ENCODE peak calls at places on chromosomes 13 and 19, in six cellular contexts. A is IMR-90, G is stomach, H is spleen, E is WTC11, Y is tibial artery. R is an unnamed sample.

GRCh38 chr19:31962565-31962996 is 382.8 kb upstream of the ZNF507 start:
- DNase-seq in E (no peak), Y (no peak), G (no peak), H (no peak), A (no peak), R (no peak)

GRCh38 chr19:51544038-51544437 is 12.6 kb upstream of the SIGLEC6 start:
- DNase-seq in A (no peak), Y (no peak), E (no peak), H (no peak), G (no peak), R (no peak)

GRCh38 chr13:109387438-109387837 is 398.9 kb downstream of the IRS2 start:
- DNase-seq in G (no peak), Y (no peak), A (no peak), H (no peak), E (no peak), R (no peak)

GRCh38 chr19:48613024-48613851 is 1.6 kb downstream of the FAM83E start:
- DNase-seq in A (no peak), E (no peak), H (peak; percentile 78), G (peak; percentile 87), Y (no peak), R (peak; percentile 50)

GRCh38 chr19:49098795-49099194 is 13.5 kb downstream of the SNRNP70 start:
- DNase-seq in A (no peak), E (no peak), G (peak; percentile 53), H (no peak), Y (no peak), R (no peak)

GRCh38 chr19:6063576-6063961 is 46.7 kb downstream of the RFX2 start:
- DNase-seq in E (no peak), H (no peak), Y (no peak), G (no peak), A (no peak), R (no peak)

GRCh38 chr19:18733196-18733647 is 49.7 kb downstream of the CRTC1 start:
- DNase-seq in Y (no peak), H (no peak), G (peak; percentile 57), A (peak; percentile 93), E (no peak), R (no peak)

GRCh38 chr19:46254776-46255175 is 25.2 kb downstream of the IGFL1 start:
- DNase-seq in E (no peak), Y (no peak), H (no peak), A (no peak), G (no peak), R (no peak)

GRCh38 chr13:99380921-99381645 is 73.9 kb upstream of the GPR183 start:
- DNase-seq in H (no peak), A (peak; percentile 7), E (no peak), G (no peak), Y (no peak), R (no peak)

GRCh38 chr19:38839816-38840582 is 8.4 kb upstream of the ECH1 start:
- DNase-seq in H (no peak), E (no peak), A (peak; percentile 40), Y (no peak), G (no peak), R (no peak)

GRCh38 chr13:66344770-66345367 is 885.3 kb downstream of the PCDH9 start:
- DNase-seq in G (no peak), A (no peak), H (no peak), Y (no peak), E (no peak), R (no peak)

GRCh38 chr13:38687246-38688229 is 661 bp downstream of the FREM2 start:
- DNase-seq in Y (no peak), A (no peak), E (peak; percentile 60), H (no peak), G (no peak), R (peak; percentile 34)

GRCh38 chr13:93621051-93621450 is 394.4 kb downstream of the GPC6 start:
- DNase-seq in A (no peak), Y (no peak), E (no peak), G (no peak), H (no peak), R (no peak)

DNA sequence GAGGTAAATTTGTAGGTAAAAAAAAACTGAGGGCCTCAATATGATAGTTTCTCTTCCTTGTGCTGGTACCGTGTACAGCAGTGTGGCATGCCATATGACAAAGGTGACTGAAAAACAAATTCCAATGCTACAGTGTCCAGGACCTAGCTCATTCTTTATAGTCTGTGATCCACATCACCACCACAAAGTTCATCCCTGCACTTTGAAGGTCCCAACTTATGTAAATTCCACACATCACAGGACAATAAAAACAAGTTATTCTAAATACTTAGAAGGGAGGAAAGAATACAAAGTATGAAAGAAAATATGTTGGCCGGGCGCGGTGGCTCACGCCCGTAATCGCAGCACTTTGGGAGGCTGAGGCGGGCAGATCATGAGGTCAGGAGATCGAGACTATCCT is 314.6 kb upstream of the SGCG start:
- DNase-seq in Y (no peak), E (no peak), H (no peak), G (no peak), A (no peak), R (no peak)
- TF ChIP-seq CTCF in Y (no peak), E (no peak), H (no peak), G (no peak), A (no peak), R (no peak)

DNA sequence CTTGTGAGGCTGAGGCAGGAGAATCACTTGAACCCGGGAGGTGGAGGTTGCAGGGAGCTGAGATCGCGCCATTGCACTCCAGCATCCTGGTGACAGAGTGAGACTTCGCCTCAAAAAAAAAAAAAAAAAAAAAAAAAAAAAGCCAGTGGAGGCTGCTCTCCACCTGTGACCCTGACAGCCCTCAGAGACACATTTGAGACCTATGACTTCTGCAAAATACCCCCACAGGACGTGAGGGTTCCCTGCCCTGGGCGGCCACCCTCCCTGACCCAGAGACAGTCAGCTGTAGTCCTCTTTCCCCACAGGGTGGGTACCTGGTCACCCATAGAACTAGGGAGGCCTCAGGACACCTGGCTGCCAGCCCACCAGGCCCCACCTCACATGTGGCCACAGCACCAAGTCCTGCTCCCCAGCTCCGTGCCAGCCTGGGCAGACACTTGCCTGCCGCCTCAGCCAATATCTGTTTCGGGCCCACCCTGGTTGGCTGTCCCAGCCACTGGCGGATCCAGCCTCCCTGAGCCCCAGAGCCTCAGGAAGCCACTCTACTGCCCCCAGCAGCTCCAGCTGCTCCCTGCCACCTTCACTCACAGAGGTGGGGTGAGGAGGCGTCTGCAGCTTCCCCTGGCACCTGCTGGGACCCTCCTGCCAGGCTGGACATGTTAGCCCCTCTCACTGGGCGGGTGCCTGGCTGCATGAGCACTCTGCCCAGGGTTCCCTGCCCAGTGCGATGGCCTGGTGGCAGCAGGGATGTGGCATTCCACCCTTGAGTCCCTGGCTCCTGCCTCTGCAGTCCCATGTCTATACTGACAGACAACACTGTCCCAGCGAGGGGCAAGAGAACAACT is 7.0 kb downstream of the MKNK2 start:
- DNase-seq in Y (no peak), G (no peak), A (no peak), H (peak; percentile 84), E (no peak), R (no peak)
- TF ChIP-seq CTCF in Y (no peak), G (no peak), A (no peak), H (no peak), E (no peak), R (no peak)

DNA sequence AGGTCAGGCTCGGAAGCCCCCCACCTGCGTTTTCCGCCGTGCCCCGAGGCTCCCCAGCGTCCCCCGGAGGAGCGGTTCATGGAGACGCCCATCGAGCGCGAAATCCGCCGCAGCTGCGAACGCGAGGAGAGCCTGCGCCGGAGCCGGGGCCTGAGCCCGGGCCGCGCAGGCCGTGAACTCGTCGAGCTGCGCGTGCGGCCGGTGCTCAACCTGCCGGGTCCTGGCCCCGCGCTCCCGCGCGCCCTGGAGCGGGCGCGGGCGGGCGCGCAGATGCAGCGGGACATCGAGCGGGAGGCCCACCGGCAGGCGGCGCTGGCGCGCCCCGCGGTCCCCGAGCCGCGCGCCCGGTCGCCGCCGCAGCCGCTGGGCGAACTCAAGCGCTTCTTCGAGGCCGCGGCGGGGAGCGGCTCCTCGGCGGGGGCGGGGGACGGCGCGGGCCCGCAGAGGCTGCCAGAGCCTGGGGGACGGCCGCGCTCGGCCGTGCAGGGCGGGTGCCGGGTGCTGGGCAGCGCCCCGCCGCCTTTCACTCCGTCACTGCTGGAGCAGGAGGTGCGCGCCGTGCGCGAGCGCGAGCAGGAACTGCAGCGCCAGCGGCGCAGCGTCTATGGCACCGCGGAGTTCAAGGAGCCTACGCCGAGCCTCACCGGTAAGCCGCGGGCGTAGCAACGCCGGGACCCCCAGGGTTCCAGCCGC is 792 bp downstream of the MISP3 start:
- DNase-seq in E (peak; percentile 71), G (peak; percentile 81), Y (peak; percentile 62), H (peak; percentile 95), A (peak; percentile 82), R (peak; percentile 78)
- TF ChIP-seq CTCF in E (peak; percentile 26), G (no peak), Y (peak; percentile 94), H (peak; percentile 31), A (peak; percentile 66), R (peak; percentile 35)

DNA sequence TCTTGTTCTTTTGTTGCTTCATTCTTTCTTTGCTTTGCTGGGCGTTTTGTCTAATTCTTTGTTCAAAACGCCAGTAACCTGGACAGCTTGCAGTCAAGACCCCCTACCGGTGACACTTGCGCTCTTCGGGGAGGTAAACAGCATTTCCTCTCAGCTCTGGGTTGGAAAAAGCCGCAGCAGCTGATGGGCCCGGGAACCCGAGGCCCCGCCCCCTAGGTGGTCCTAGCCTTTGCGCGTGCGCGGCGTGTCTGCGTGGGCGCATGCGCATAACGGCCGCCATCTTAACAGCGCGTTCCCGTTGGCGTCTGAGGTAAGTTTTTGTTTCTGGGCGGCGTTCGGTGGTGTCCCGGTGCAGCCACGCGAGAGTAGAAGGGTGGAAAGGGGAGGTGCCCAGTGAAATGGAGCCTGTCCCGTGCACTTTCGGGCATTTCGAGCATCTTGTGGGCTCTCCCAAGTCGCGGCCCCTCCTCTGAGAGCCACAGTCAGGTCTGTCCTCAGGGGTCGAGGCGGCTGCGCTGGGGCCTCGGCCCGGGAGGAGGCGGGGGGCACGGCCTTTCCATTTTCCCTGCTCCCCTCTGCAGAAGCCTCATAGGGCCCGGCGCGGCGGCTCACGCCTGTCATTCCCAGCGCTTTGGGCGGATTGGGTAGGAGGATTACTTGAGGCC is at the start of gene ZNF559:
- DNase-seq in H (peak; percentile 97), A (peak; percentile 92), G (peak; percentile 94), Y (peak; percentile 92), E (peak; percentile 89), R (peak; percentile 93)
- TF ChIP-seq CTCF in H (peak; percentile 65), A (peak; percentile 33), G (no peak), Y (no peak), E (no peak), R (no peak)

GRCh38 chr19:43723588-43723987 is 7.7 kb downstream of the IRGC start:
- DNase-seq in G (no peak), E (no peak), A (no peak), Y (no peak), H (no peak), R (peak; percentile 43)
- TF ChIP-seq CTCF in G (no peak), E (no peak), A (peak; percentile 18), Y (no peak), H (peak; percentile 37), R (peak; percentile 46)

DNA sequence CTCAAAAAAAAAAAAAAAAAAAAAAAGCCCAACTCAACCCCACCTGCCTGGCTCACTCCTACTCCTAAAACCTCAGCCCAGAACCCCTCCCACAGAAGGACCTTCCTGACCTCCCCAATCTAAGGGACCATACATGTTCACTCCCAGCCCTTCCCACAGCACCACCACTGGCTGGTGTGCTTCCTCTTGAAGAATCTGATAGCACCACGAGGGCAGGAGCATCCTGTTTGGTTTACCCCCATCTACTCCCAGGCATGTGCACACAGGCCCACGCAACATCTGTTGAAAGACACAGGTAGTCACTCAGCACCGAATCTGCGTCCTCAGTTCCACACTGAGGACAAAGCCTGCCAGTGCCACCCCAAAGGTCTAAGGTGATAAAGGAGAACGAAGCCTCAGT is 8.2 kb downstream of the LATS2 start:
- DNase-seq in A (no peak), E (no peak), Y (peak; percentile 17), G (no peak), H (no peak), R (no peak)
- TF ChIP-seq CTCF in A (no peak), E (no peak), Y (no peak), G (no peak), H (no peak), R (no peak)

GRCh38 chr19:42254083-42254849 is 662 bp downstream of the ERF start:
- DNase-seq in A (peak; percentile 32), H (peak; percentile 95), G (peak; percentile 79), Y (peak; percentile 74), E (peak; percentile 80), R (peak; percentile 76)
- TF ChIP-seq CTCF in A (no peak), H (no peak), G (no peak), Y (no peak), E (no peak), R (no peak)

R was measured in Calu3.